ENCODE peak calls at places on chromosomes 13 and 19, in seven cellular contexts. One of them, this sample, is unnamed.

GRCh38 chr19:46753420-46754155 is 7.3 kb upstream of the STRN4 start:
- DNase-seq in EL: peak
- DNase-seq in NCI-H1436 treated with DMSO at 0.1 percent for 48 hours: no peak
- DNase-seq in lower leg skin: no peak
- DNase-seq in stimulated activated CD4-positive, alpha-beta T cell treated with anti-CD3 and anti-CD28 coated beads, Interleukin-12 subunit alpha, Interleukin-12 subunit beta, amount 100 ng/mL, for 4 hours: peak
- DNase-seq in astrocyte of the spinal cord: no peak
- DNase-seq in NCI-H1930: peak
- DNase-seq in this sample: no peak

GRCh38 chr13:48562296-48563066 is 29.6 kb upstream of the RCBTB2 start:
- DNase-seq in NCI-H1436 treated with DMSO at 0.1 percent for 48 hours: no peak
- DNase-seq in NCI-H1930: no peak
- DNase-seq in lower leg skin: no peak
- DNase-seq in stimulated activated CD4-positive, alpha-beta T cell treated with anti-CD3 and anti-CD28 coated beads, Interleukin-12 subunit alpha, Interleukin-12 subunit beta, amount 100 ng/mL, for 4 hours: peak
- DNase-seq in astrocyte of the spinal cord: no peak
- DNase-seq in EL: no peak
- DNase-seq in this sample: no peak

GRCh38 chr13:38685974-38686571 is 804 bp upstream of the FREM2 start:
- DNase-seq in stimulated activated CD4-positive, alpha-beta T cell treated with anti-CD3 and anti-CD28 coated beads, Interleukin-12 subunit alpha, Interleukin-12 subunit beta, amount 100 ng/mL, for 4 hours: no peak
- DNase-seq in NCI-H1436 treated with DMSO at 0.1 percent for 48 hours: no peak
- DNase-seq in NCI-H1930: peak
- DNase-seq in EL: peak
- DNase-seq in lower leg skin: no peak
- DNase-seq in astrocyte of the spinal cord: peak
- DNase-seq in this sample: no peak

GRCh38 chr19:2047449-2048103 is 3.5 kb downstream of the MKNK2 start:
- DNase-seq in lower leg skin: peak
- DNase-seq in stimulated activated CD4-positive, alpha-beta T cell treated with anti-CD3 and anti-CD28 coated beads, Interleukin-12 subunit alpha, Interleukin-12 subunit beta, amount 100 ng/mL, for 4 hours: no peak
- DNase-seq in EL: peak
- DNase-seq in NCI-H1930: no peak
- DNase-seq in astrocyte of the spinal cord: no peak
- DNase-seq in NCI-H1436 treated with DMSO at 0.1 percent for 48 hours: no peak
- DNase-seq in this sample: peak

GRCh38 chr13:35953537-35954206 is 177.5 kb downstream of the DCLK1 start:
- DNase-seq in astrocyte of the spinal cord: peak
- DNase-seq in NCI-H1436 treated with DMSO at 0.1 percent for 48 hours: peak
- DNase-seq in lower leg skin: peak
- DNase-seq in stimulated activated CD4-positive, alpha-beta T cell treated with anti-CD3 and anti-CD28 coated beads, Interleukin-12 subunit alpha, Interleukin-12 subunit beta, amount 100 ng/mL, for 4 hours: no peak
- DNase-seq in NCI-H1930: peak
- DNase-seq in EL: peak
- DNase-seq in this sample: no peak

GRCh38 chr13:110811751-110812110 is 98.2 kb downstream of the ING1 start:
- DNase-seq in EL: no peak
- DNase-seq in astrocyte of the spinal cord: no peak
- DNase-seq in NCI-H1930: no peak
- DNase-seq in lower leg skin: no peak
- DNase-seq in stimulated activated CD4-positive, alpha-beta T cell treated with anti-CD3 and anti-CD28 coated beads, Interleukin-12 subunit alpha, Interleukin-12 subunit beta, amount 100 ng/mL, for 4 hours: no peak
- DNase-seq in NCI-H1436 treated with DMSO at 0.1 percent for 48 hours: no peak
- DNase-seq in this sample: no peak

GRCh38 chr13:110869805-110870706 is 44.8 kb downstream of the ANKRD10 start:
- DNase-seq in stimulated activated CD4-positive, alpha-beta T cell treated with anti-CD3 and anti-CD28 coated beads, Interleukin-12 subunit alpha, Interleukin-12 subunit beta, amount 100 ng/mL, for 4 hours: no peak
- DNase-seq in NCI-H1930: no peak
- DNase-seq in EL: peak
- DNase-seq in lower leg skin: peak
- DNase-seq in astrocyte of the spinal cord: peak
- DNase-seq in NCI-H1436 treated with DMSO at 0.1 percent for 48 hours: no peak
- DNase-seq in this sample: peak

GRCh38 chr19:7926021-7926726 is at the start of gene CTXN1:
- DNase-seq in NCI-H1930: peak
- DNase-seq in lower leg skin: no peak
- DNase-seq in EL: peak
- DNase-seq in NCI-H1436 treated with DMSO at 0.1 percent for 48 hours: no peak
- DNase-seq in stimulated activated CD4-positive, alpha-beta T cell treated with anti-CD3 and anti-CD28 coated beads, Interleukin-12 subunit alpha, Interleukin-12 subunit beta, amount 100 ng/mL, for 4 hours: peak
- DNase-seq in astrocyte of the spinal cord: peak
- DNase-seq in this sample: peak

GRCh38 chr13:88908896-88909535 is 1237.8 kb downstream of the SLITRK5 start:
- DNase-seq in stimulated activated CD4-positive, alpha-beta T cell treated with anti-CD3 and anti-CD28 coated beads, Interleukin-12 subunit alpha, Interleukin-12 subunit beta, amount 100 ng/mL, for 4 hours: no peak
- DNase-seq in astrocyte of the spinal cord: no peak
- DNase-seq in EL: no peak
- DNase-seq in NCI-H1930: peak
- DNase-seq in NCI-H1436 treated with DMSO at 0.1 percent for 48 hours: peak
- DNase-seq in lower leg skin: no peak
- DNase-seq in this sample: no peak

This sample was measured in LoVo.